ENCODE peak calls at places on chromosomes 5 and 9, in four cellular contexts. One of them, this sample, is unnamed.

GRCh38 chr5:91283899-91284298 is 99.2 kb downstream of the ARRDC3 start:
- DNase-seq in hepatocyte: no peak
- DNase-seq in caudate nucleus: no peak
- DNase-seq in A549: no peak
- DNase-seq in this sample: no peak

GRCh38 chr9:128771094-128771721 is 519 bp downstream of the ZER1 start:
- DNase-seq in caudate nucleus: no peak
- DNase-seq in hepatocyte: peak
- DNase-seq in A549: no peak
- DNase-seq in this sample: no peak

GRCh38 chr5:135188233-135188909 is 154.3 kb upstream of the PITX1 start:
- DNase-seq in hepatocyte: no peak
- DNase-seq in A549: no peak
- DNase-seq in caudate nucleus: no peak
- DNase-seq in this sample: no peak

GRCh38 chr5:38589629-38590028 is 33.2 kb upstream of the LIFR start:
- DNase-seq in A549: no peak
- DNase-seq in caudate nucleus: no peak
- DNase-seq in hepatocyte: no peak
- DNase-seq in this sample: no peak

GRCh38 chr5:115209279-115209678 is 39.6 kb upstream of the TRIM36 start:
- DNase-seq in caudate nucleus: no peak
- DNase-seq in hepatocyte: no peak
- DNase-seq in A549: no peak
- DNase-seq in this sample: no peak

GRCh38 chr5:111676496-111676895 is 80.5 kb downstream of the NREP start:
- DNase-seq in hepatocyte: no peak
- DNase-seq in A549: no peak
- DNase-seq in caudate nucleus: no peak
- DNase-seq in this sample: no peak

GRCh38 chr5:175393922-175394321 is 50.1 kb downstream of the DRD1 start:
- DNase-seq in A549: no peak
- DNase-seq in hepatocyte: no peak
- DNase-seq in caudate nucleus: no peak
- DNase-seq in this sample: no peak

GRCh38 chr5:41683181-41683580 is 172.8 kb upstream of the PLCXD3 start:
- DNase-seq in A549: no peak
- DNase-seq in hepatocyte: no peak
- DNase-seq in caudate nucleus: no peak
- DNase-seq in this sample: no peak

GRCh38 chr9:126294331-126295081 is 32.1 kb upstream of the MVB12B start:
- DNase-seq in A549: no peak
- DNase-seq in caudate nucleus: no peak
- DNase-seq in hepatocyte: no peak
- DNase-seq in this sample: no peak

GRCh38 chr5:132267166-132267739 is 9.8 kb downstream of the PDLIM4 start:
- DNase-seq in hepatocyte: no peak
- DNase-seq in caudate nucleus: no peak
- DNase-seq in A549: no peak
- DNase-seq in this sample: no peak

GRCh38 chr9:438961-439768 is 224.5 kb downstream of the DOCK8 start:
- DNase-seq in hepatocyte: no peak
- DNase-seq in A549: no peak
- DNase-seq in caudate nucleus: no peak
- DNase-seq in this sample: no peak

GRCh38 chr5:81773148-81773547 is 22.3 kb upstream of the SSBP2 start:
- DNase-seq in caudate nucleus: no peak
- DNase-seq in hepatocyte: no peak
- DNase-seq in A549: no peak
- DNase-seq in this sample: no peak
- H3K27ac ChIP-seq in caudate nucleus: no peak
- H3K27ac ChIP-seq in hepatocyte: no peak
- H3K27ac ChIP-seq in A549: peak
- H3K27ac ChIP-seq in this sample: no peak

DNA sequence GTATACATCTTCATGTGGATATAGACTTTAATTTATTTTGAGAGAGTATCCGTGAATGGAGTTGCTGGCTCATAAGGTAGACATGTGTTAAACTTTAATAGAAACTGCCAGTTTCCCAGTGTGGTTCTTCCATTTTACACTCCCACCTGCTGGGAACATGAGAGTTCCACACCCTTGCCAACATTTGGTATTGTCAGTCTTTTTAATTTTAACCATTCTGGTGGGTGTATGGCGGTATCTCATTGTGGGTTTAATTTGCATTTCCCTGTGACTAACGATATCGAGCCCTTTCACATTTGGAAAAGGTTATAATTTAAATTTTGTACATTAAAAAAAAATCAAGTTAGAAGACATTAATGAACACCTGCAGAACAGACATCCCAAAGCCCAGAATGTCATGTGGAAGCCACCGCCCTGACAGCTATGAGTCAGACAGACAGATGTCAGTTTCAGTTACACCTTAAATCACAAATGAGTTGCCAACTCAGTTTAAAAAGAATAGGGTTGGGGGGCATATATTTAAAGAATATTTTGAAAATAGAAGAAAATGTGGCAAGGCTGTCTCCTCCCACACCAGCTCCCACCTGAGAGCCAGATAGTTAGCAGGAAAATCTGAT is 36.9 kb downstream of the ANKRD33B start:
- DNase-seq in hepatocyte: no peak
- DNase-seq in A549: no peak
- DNase-seq in caudate nucleus: peak
- DNase-seq in this sample: peak
- H3K27ac ChIP-seq in hepatocyte: no peak
- H3K27ac ChIP-seq in A549: peak
- H3K27ac ChIP-seq in caudate nucleus: peak
- H3K27ac ChIP-seq in this sample: peak

GRCh38 chr5:96577909-96578308 is 84.3 kb upstream of the CAST start:
- DNase-seq in hepatocyte: no peak
- DNase-seq in A549: no peak
- DNase-seq in caudate nucleus: no peak
- DNase-seq in this sample: no peak

GRCh38 chr5:96569332-96569731 is 92.8 kb upstream of the CAST start:
- DNase-seq in caudate nucleus: no peak
- DNase-seq in A549: no peak
- DNase-seq in hepatocyte: no peak
- DNase-seq in this sample: no peak

GRCh38 chr5:96573513-96573894 is 88.7 kb upstream of the CAST start:
- DNase-seq in hepatocyte: no peak
- DNase-seq in caudate nucleus: no peak
- DNase-seq in A549: no peak
- DNase-seq in this sample: no peak

GRCh38 chr5:96569770-96570169 is 92.4 kb upstream of the CAST start:
- DNase-seq in caudate nucleus: no peak
- DNase-seq in A549: no peak
- DNase-seq in hepatocyte: no peak
- DNase-seq in this sample: no peak

GRCh38 chr5:96572864-96573512 is 89.2 kb upstream of the CAST start:
- DNase-seq in A549: peak
- DNase-seq in caudate nucleus: no peak
- DNase-seq in hepatocyte: no peak
- DNase-seq in this sample: peak
- H3K27ac ChIP-seq in A549: peak
- H3K27ac ChIP-seq in caudate nucleus: no peak
- H3K27ac ChIP-seq in hepatocyte: no peak
- H3K27ac ChIP-seq in this sample: peak

DNA sequence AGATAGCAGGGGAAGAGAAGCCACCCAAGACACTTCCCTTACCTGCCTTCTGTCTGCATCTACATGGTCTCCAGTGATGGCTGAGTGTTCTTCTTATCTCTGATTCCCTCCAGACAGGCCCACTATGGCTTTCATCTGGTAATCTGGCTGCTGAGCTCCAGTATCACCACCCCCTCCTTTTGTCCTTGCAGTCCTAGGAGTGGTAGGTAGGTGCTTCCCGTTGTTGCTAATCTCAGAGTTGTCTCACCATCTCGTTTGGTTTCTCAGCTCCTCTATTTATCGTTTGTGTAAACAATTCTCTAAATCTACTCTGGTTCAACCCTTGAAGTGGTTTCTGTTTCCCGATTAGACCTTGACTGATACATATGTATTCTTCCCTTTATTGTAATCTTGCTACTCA is 243.8 kb upstream of the RFX3 start:
- DNase-seq in hepatocyte: no peak
- DNase-seq in A549: no peak
- DNase-seq in caudate nucleus: no peak
- DNase-seq in this sample: no peak
- H3K27ac ChIP-seq in hepatocyte: peak
- H3K27ac ChIP-seq in A549: no peak
- H3K27ac ChIP-seq in caudate nucleus: no peak
- H3K27ac ChIP-seq in this sample: no peak

GRCh38 chr5:92560698-92561361 is 1020.2 kb downstream of the NR2F1-AS1 start:
- DNase-seq in hepatocyte: peak
- DNase-seq in caudate nucleus: no peak
- DNase-seq in A549: no peak
- DNase-seq in this sample: no peak
- H3K27ac ChIP-seq in hepatocyte: no peak
- H3K27ac ChIP-seq in caudate nucleus: no peak
- H3K27ac ChIP-seq in A549: peak
- H3K27ac ChIP-seq in this sample: no peak

This sample was measured in RWPE1.